ENCODE peak calls at places on chromosome 20, in ten cellular contexts. One of them, this sample, is unnamed.

GRCh38 chr20:37439223-37439933 is 81.7 kb upstream of the NNAT start:
- DNase-seq in HCT116: no peak
- DNase-seq in adrenal gland: no peak
- DNase-seq in IMR-90: no peak
- DNase-seq in thoracic aorta: no peak
- DNase-seq in D721Med: no peak
- DNase-seq in activated B cell treated with CpG ODN at 0.5 μM for 24 hours: no peak
- DNase-seq in B cell: no peak
- DNase-seq in cardiac muscle cell: no peak
- DNase-seq in gastrocnemius medialis: no peak
- DNase-seq in this sample: no peak

GRCh38 chr20:40860487-40860902 is 168.1 kb upstream of the TOP1 start:
- DNase-seq in adrenal gland: peak; percentile 65
- DNase-seq in activated B cell treated with CpG ODN at 0.5 μM for 24 hours: no peak
- DNase-seq in gastrocnemius medialis: no peak
- DNase-seq in thoracic aorta: no peak
- DNase-seq in IMR-90: peak; percentile 70
- DNase-seq in B cell: no peak
- DNase-seq in HCT116: peak; percentile 85
- DNase-seq in cardiac muscle cell: no peak
- DNase-seq in D721Med: no peak
- DNase-seq in this sample: no peak

GRCh38 chr20:57388953-57389694 is 2.1 kb upstream of the RBM38 start:
- DNase-seq in B cell: peak; percentile 84
- DNase-seq in cardiac muscle cell: peak; percentile 81
- DNase-seq in D721Med: no peak
- DNase-seq in adrenal gland: peak; percentile 84
- DNase-seq in thoracic aorta: no peak
- DNase-seq in gastrocnemius medialis: peak; percentile 75
- DNase-seq in activated B cell treated with CpG ODN at 0.5 μM for 24 hours: peak; percentile 72
- DNase-seq in IMR-90: peak; percentile 15
- DNase-seq in HCT116: peak; percentile 26
- DNase-seq in this sample: no peak

GRCh38 chr20:19747903-19748302 is 10.2 kb upstream of the RIN2 start:
- DNase-seq in IMR-90: no peak
- DNase-seq in HCT116: no peak
- DNase-seq in D721Med: no peak
- DNase-seq in cardiac muscle cell: no peak
- DNase-seq in B cell: no peak
- DNase-seq in adrenal gland: no peak
- DNase-seq in activated B cell treated with CpG ODN at 0.5 μM for 24 hours: no peak
- DNase-seq in gastrocnemius medialis: no peak
- DNase-seq in thoracic aorta: no peak
- DNase-seq in this sample: no peak

GRCh38 chr20:43766395-43766794 is 39.6 kb upstream of the GTSF1L start:
- DNase-seq in IMR-90: no peak
- DNase-seq in adrenal gland: peak; percentile 21
- DNase-seq in D721Med: no peak
- DNase-seq in B cell: no peak
- DNase-seq in gastrocnemius medialis: no peak
- DNase-seq in cardiac muscle cell: no peak
- DNase-seq in HCT116: no peak
- DNase-seq in activated B cell treated with CpG ODN at 0.5 μM for 24 hours: no peak
- DNase-seq in thoracic aorta: no peak
- DNase-seq in this sample: no peak

GRCh38 chr20:39289316-39289715 is 327.2 kb downstream of the DHX35 start:
- DNase-seq in activated B cell treated with CpG ODN at 0.5 μM for 24 hours: no peak
- DNase-seq in D721Med: no peak
- DNase-seq in B cell: peak; percentile 22
- DNase-seq in IMR-90: no peak
- DNase-seq in HCT116: no peak
- DNase-seq in gastrocnemius medialis: no peak
- DNase-seq in adrenal gland: no peak
- DNase-seq in cardiac muscle cell: peak; percentile 9
- DNase-seq in thoracic aorta: no peak
- DNase-seq in this sample: no peak

GRCh38 chr20:23624307-23624706 is 13.4 kb downstream of the CST3 start:
- DNase-seq in HCT116: no peak
- DNase-seq in IMR-90: no peak
- DNase-seq in B cell: no peak
- DNase-seq in gastrocnemius medialis: no peak
- DNase-seq in thoracic aorta: no peak
- DNase-seq in activated B cell treated with CpG ODN at 0.5 μM for 24 hours: no peak
- DNase-seq in D721Med: no peak
- DNase-seq in cardiac muscle cell: no peak
- DNase-seq in adrenal gland: no peak
- DNase-seq in this sample: no peak

GRCh38 chr20:58659841-58660240 is 8.8 kb downstream of the STX16 start:
- DNase-seq in B cell: no peak
- DNase-seq in adrenal gland: no peak
- DNase-seq in gastrocnemius medialis: no peak
- DNase-seq in cardiac muscle cell: no peak
- DNase-seq in IMR-90: no peak
- DNase-seq in D721Med: no peak
- DNase-seq in HCT116: no peak
- DNase-seq in thoracic aorta: no peak
- DNase-seq in activated B cell treated with CpG ODN at 0.5 μM for 24 hours: no peak
- DNase-seq in this sample: no peak

GRCh38 chr20:58740356-58741308 is 48.0 kb downstream of the NPEPL1 start:
- DNase-seq in adrenal gland: no peak
- DNase-seq in activated B cell treated with CpG ODN at 0.5 μM for 24 hours: no peak
- DNase-seq in B cell: no peak
- DNase-seq in IMR-90: no peak
- DNase-seq in gastrocnemius medialis: no peak
- DNase-seq in thoracic aorta: no peak
- DNase-seq in cardiac muscle cell: no peak
- DNase-seq in HCT116: no peak
- DNase-seq in D721Med: no peak
- DNase-seq in this sample: no peak

GRCh38 chr20:57335392-57335791 is 5.8 kb downstream of the SPO11 start:
- DNase-seq in D721Med: no peak
- DNase-seq in HCT116: no peak
- DNase-seq in B cell: no peak
- DNase-seq in IMR-90: no peak
- DNase-seq in adrenal gland: no peak
- DNase-seq in thoracic aorta: no peak
- DNase-seq in activated B cell treated with CpG ODN at 0.5 μM for 24 hours: no peak
- DNase-seq in cardiac muscle cell: no peak
- DNase-seq in gastrocnemius medialis: no peak
- DNase-seq in this sample: no peak

GRCh38 chr20:17625246-17626051 is 55.6 kb downstream of the DSTN start:
- DNase-seq in cardiac muscle cell: no peak
- DNase-seq in gastrocnemius medialis: peak; percentile 10
- DNase-seq in activated B cell treated with CpG ODN at 0.5 μM for 24 hours: peak; percentile 9
- DNase-seq in IMR-90: no peak
- DNase-seq in HCT116: no peak
- DNase-seq in B cell: no peak
- DNase-seq in D721Med: no peak
- DNase-seq in thoracic aorta: no peak
- DNase-seq in adrenal gland: peak; percentile 11
- DNase-seq in this sample: no peak

GRCh38 chr20:53623127-53623453 is 29.5 kb upstream of the ZNF217 start:
- DNase-seq in gastrocnemius medialis: no peak
- DNase-seq in HCT116: no peak
- DNase-seq in IMR-90: no peak
- DNase-seq in B cell: no peak
- DNase-seq in adrenal gland: no peak
- DNase-seq in cardiac muscle cell: no peak
- DNase-seq in D721Med: no peak
- DNase-seq in thoracic aorta: no peak
- DNase-seq in activated B cell treated with CpG ODN at 0.5 μM for 24 hours: no peak
- DNase-seq in this sample: no peak
- TF ChIP-seq CTCF in gastrocnemius medialis: no peak
- TF ChIP-seq CTCF in HCT116: no peak
- TF ChIP-seq CTCF in IMR-90: no peak
- TF ChIP-seq CTCF in B cell: no peak
- TF ChIP-seq CTCF in adrenal gland: no peak
- TF ChIP-seq CTCF in cardiac muscle cell: no peak
- TF ChIP-seq CTCF in D721Med: no peak
- TF ChIP-seq CTCF in thoracic aorta: no peak
- TF ChIP-seq CTCF in activated B cell treated with CpG ODN at 0.5 μM for 24 hours: no peak
- TF ChIP-seq CTCF in this sample: no peak

DNA sequence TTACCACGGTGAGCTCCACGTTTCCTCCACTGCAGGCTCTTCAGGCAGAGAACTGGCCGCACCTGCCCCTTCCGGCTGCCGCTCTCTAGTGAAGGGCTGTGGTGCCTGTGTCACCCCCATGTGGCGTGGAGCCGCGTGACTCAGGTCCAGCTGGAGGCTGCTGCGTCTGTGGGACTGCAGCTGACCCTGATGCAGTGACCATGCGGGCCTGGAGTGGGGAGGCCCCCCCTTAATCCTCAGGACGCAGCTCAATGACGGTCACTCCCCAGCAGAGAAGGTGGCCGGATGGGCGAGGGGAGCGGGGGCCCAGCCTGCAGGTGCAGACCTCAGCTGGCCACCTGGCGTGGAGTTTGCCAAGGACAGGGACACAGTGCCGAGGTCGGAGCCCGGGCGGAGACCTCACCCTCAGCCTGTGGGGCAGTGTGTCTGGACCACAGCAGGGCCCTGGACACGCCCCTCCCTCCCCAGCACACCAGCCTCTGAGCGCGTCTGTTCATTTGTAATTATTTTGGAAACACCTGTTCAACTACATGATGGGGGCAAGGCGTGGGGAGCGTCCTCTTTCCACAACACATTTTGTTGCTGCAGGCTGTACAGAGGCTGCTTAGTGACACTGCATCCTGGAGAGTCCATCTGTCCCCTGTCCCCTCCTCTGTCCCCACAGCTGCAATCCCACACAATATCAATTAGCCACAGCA is 10.7 kb downstream of the BHLHE23 start:
- DNase-seq in gastrocnemius medialis: no peak
- DNase-seq in HCT116: no peak
- DNase-seq in B cell: no peak
- DNase-seq in D721Med: no peak
- DNase-seq in adrenal gland: no peak
- DNase-seq in IMR-90: no peak
- DNase-seq in thoracic aorta: no peak
- DNase-seq in activated B cell treated with CpG ODN at 0.5 μM for 24 hours: no peak
- DNase-seq in cardiac muscle cell: no peak
- DNase-seq in this sample: no peak
- TF ChIP-seq CTCF in gastrocnemius medialis: no peak
- TF ChIP-seq CTCF in HCT116: no peak
- TF ChIP-seq CTCF in B cell: no peak
- TF ChIP-seq CTCF in D721Med: no peak
- TF ChIP-seq CTCF in adrenal gland: no peak
- TF ChIP-seq CTCF in IMR-90: no peak
- TF ChIP-seq CTCF in thoracic aorta: no peak
- TF ChIP-seq CTCF in activated B cell treated with CpG ODN at 0.5 μM for 24 hours: no peak
- TF ChIP-seq CTCF in cardiac muscle cell: no peak
- TF ChIP-seq CTCF in this sample: no peak

GRCh38 chr20:540391-541201 is 3.0 kb downstream of the CSNK2A1 start:
- DNase-seq in adrenal gland: no peak
- DNase-seq in IMR-90: no peak
- DNase-seq in gastrocnemius medialis: no peak
- DNase-seq in thoracic aorta: no peak
- DNase-seq in B cell: no peak
- DNase-seq in D721Med: no peak
- DNase-seq in cardiac muscle cell: no peak
- DNase-seq in activated B cell treated with CpG ODN at 0.5 μM for 24 hours: no peak
- DNase-seq in HCT116: no peak
- DNase-seq in this sample: no peak
- TF ChIP-seq CTCF in adrenal gland: no peak
- TF ChIP-seq CTCF in IMR-90: no peak
- TF ChIP-seq CTCF in gastrocnemius medialis: no peak
- TF ChIP-seq CTCF in thoracic aorta: no peak
- TF ChIP-seq CTCF in B cell: no peak
- TF ChIP-seq CTCF in D721Med: no peak
- TF ChIP-seq CTCF in cardiac muscle cell: no peak
- TF ChIP-seq CTCF in activated B cell treated with CpG ODN at 0.5 μM for 24 hours: no peak
- TF ChIP-seq CTCF in HCT116: no peak
- TF ChIP-seq CTCF in this sample: no peak

GRCh38 chr20:4225778-4226177 is 210.4 kb upstream of the RNF24 start:
- DNase-seq in adrenal gland: peak; percentile 55
- DNase-seq in gastrocnemius medialis: no peak
- DNase-seq in IMR-90: peak; percentile 98
- DNase-seq in HCT116: no peak
- DNase-seq in D721Med: no peak
- DNase-seq in cardiac muscle cell: no peak
- DNase-seq in B cell: no peak
- DNase-seq in activated B cell treated with CpG ODN at 0.5 μM for 24 hours: no peak
- DNase-seq in thoracic aorta: no peak
- DNase-seq in this sample: no peak

GRCh38 chr20:4226330-4227084 is 211.1 kb upstream of the RNF24 start:
- DNase-seq in HCT116: no peak
- DNase-seq in thoracic aorta: no peak
- DNase-seq in IMR-90: no peak
- DNase-seq in cardiac muscle cell: no peak
- DNase-seq in gastrocnemius medialis: no peak
- DNase-seq in activated B cell treated with CpG ODN at 0.5 μM for 24 hours: no peak
- DNase-seq in D721Med: no peak
- DNase-seq in adrenal gland: no peak
- DNase-seq in B cell: no peak
- DNase-seq in this sample: no peak

GRCh38 chr20:4229415-4229814 is 214.1 kb upstream of the RNF24 start:
- DNase-seq in activated B cell treated with CpG ODN at 0.5 μM for 24 hours: no peak
- DNase-seq in thoracic aorta: no peak
- DNase-seq in IMR-90: no peak
- DNase-seq in gastrocnemius medialis: no peak
- DNase-seq in B cell: no peak
- DNase-seq in HCT116: no peak
- DNase-seq in D721Med: no peak
- DNase-seq in cardiac muscle cell: no peak
- DNase-seq in adrenal gland: no peak
- DNase-seq in this sample: no peak

GRCh38 chr20:4230185-4230584 is 214.8 kb upstream of the RNF24 start:
- DNase-seq in adrenal gland: no peak
- DNase-seq in cardiac muscle cell: no peak
- DNase-seq in D721Med: no peak
- DNase-seq in HCT116: no peak
- DNase-seq in activated B cell treated with CpG ODN at 0.5 μM for 24 hours: no peak
- DNase-seq in B cell: no peak
- DNase-seq in IMR-90: no peak
- DNase-seq in thoracic aorta: no peak
- DNase-seq in gastrocnemius medialis: no peak
- DNase-seq in this sample: no peak

DNA sequence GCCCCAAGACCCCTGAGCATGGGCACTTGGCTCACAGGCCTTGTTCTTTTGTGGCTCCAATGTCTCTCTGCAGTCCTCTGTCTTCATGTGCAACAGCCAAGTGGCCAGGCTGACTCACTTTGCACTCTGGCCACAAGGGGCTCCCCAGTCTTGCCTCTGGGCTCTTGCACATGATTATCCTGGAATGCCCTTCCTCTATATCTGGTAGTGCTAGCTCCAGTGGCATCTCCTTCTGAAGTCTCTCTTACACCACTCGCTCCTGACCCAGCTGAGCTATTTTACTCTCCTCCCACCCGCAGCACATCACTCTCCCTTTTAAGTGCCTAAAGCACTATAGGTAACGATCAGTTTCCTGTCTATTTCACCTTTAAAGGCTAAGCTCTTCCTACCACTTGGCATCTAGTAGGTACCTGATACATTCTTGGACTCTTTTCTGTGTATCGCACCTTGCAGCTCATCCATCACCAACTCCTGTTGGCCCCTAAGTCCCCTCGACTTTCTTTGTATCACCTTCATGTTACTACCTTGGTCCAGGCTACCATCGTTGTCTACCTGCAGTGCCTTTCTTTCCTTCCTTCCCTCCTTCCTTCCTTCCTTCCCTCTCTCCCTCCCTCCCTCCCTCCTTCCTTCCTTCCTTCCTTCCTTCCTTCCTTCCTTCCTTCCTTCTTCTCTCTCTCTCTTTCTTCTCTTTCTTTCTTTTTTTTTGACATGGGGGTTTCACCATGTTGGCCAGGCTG is 211.9 kb upstream of the RNF24 start:
- DNase-seq in D721Med: no peak
- DNase-seq in activated B cell treated with CpG ODN at 0.5 μM for 24 hours: no peak
- DNase-seq in thoracic aorta: no peak
- DNase-seq in adrenal gland: no peak
- DNase-seq in B cell: no peak
- DNase-seq in gastrocnemius medialis: no peak
- DNase-seq in HCT116: no peak
- DNase-seq in IMR-90: peak; percentile 73
- DNase-seq in cardiac muscle cell: no peak
- DNase-seq in this sample: no peak
- TF ChIP-seq CTCF in D721Med: peak; percentile 11
- TF ChIP-seq CTCF in activated B cell treated with CpG ODN at 0.5 μM for 24 hours: no peak
- TF ChIP-seq CTCF in thoracic aorta: peak; percentile 44
- TF ChIP-seq CTCF in adrenal gland: no peak
- TF ChIP-seq CTCF in B cell: no peak
- TF ChIP-seq CTCF in gastrocnemius medialis: no peak
- TF ChIP-seq CTCF in HCT116: peak; percentile 74
- TF ChIP-seq CTCF in IMR-90: peak; percentile 62
- TF ChIP-seq CTCF in cardiac muscle cell: peak; percentile 61
- TF ChIP-seq CTCF in this sample: no peak

This sample was measured in omental fat pad.